ENCODE peak calls at places on chromosomes 2 and 18, in eight cellular contexts. One of them, this sample, is unnamed.

GRCh38 chr2:171703574-171704347 is 16.5 kb downstream of the DYNC1I2 start:
- DNase-seq in germinal center: peak
- DNase-seq in CD4-positive, alpha-beta T cell: no peak
- DNase-seq in left ventricle myocardium superior: no peak
- DNase-seq in activated naive CD4-positive, alpha-beta T cell: no peak
- DNase-seq in transverse colon: no peak
- DNase-seq in endothelial cell: no peak
- DNase-seq in neural crest cell: no peak
- DNase-seq in this sample: peak

GRCh38 chr2:211390506-211390905 is 834.1 kb downstream of the CPS1 start:
- DNase-seq in left ventricle myocardium superior: no peak
- DNase-seq in germinal center: no peak
- DNase-seq in transverse colon: no peak
- DNase-seq in neural crest cell: no peak
- DNase-seq in activated naive CD4-positive, alpha-beta T cell: no peak
- DNase-seq in endothelial cell: no peak
- DNase-seq in CD4-positive, alpha-beta T cell: no peak
- DNase-seq in this sample: no peak

GRCh38 chr2:105405291-105405690 is 6.4 kb upstream of the FHL2 start:
- DNase-seq in transverse colon: no peak
- DNase-seq in neural crest cell: no peak
- DNase-seq in endothelial cell: no peak
- DNase-seq in left ventricle myocardium superior: no peak
- DNase-seq in germinal center: no peak
- DNase-seq in CD4-positive, alpha-beta T cell: no peak
- DNase-seq in activated naive CD4-positive, alpha-beta T cell: no peak
- DNase-seq in this sample: no peak

GRCh38 chr18:53458944-53459580 is 765.4 kb downstream of the MBD2 start:
- DNase-seq in germinal center: no peak
- DNase-seq in endothelial cell: peak
- DNase-seq in transverse colon: no peak
- DNase-seq in left ventricle myocardium superior: peak
- DNase-seq in activated naive CD4-positive, alpha-beta T cell: no peak
- DNase-seq in neural crest cell: peak
- DNase-seq in CD4-positive, alpha-beta T cell: no peak
- DNase-seq in this sample: no peak

GRCh38 chr2:172864182-172864581 is 128.5 kb downstream of the RAPGEF4 start:
- DNase-seq in germinal center: peak
- DNase-seq in CD4-positive, alpha-beta T cell: peak
- DNase-seq in activated naive CD4-positive, alpha-beta T cell: peak
- DNase-seq in left ventricle myocardium superior: peak
- DNase-seq in transverse colon: peak
- DNase-seq in neural crest cell: peak
- DNase-seq in endothelial cell: peak
- DNase-seq in this sample: no peak

GRCh38 chr2:9790702-9791225 is 52.5 kb upstream of the TAF1B start:
- DNase-seq in transverse colon: no peak
- DNase-seq in endothelial cell: no peak
- DNase-seq in germinal center: no peak
- DNase-seq in CD4-positive, alpha-beta T cell: no peak
- DNase-seq in neural crest cell: no peak
- DNase-seq in activated naive CD4-positive, alpha-beta T cell: no peak
- DNase-seq in left ventricle myocardium superior: no peak
- DNase-seq in this sample: no peak

GRCh38 chr2:231541605-231542509 is 11.6 kb upstream of the NMUR1 start:
- DNase-seq in activated naive CD4-positive, alpha-beta T cell: no peak
- DNase-seq in endothelial cell: peak
- DNase-seq in transverse colon: no peak
- DNase-seq in left ventricle myocardium superior: peak
- DNase-seq in germinal center: peak
- DNase-seq in neural crest cell: no peak
- DNase-seq in CD4-positive, alpha-beta T cell: no peak
- DNase-seq in this sample: no peak

GRCh38 chr2:106098081-106098480 is 96.0 kb downstream of the UXS1 start:
- DNase-seq in germinal center: no peak
- DNase-seq in neural crest cell: no peak
- DNase-seq in endothelial cell: peak
- DNase-seq in activated naive CD4-positive, alpha-beta T cell: no peak
- DNase-seq in transverse colon: no peak
- DNase-seq in left ventricle myocardium superior: no peak
- DNase-seq in CD4-positive, alpha-beta T cell: no peak
- DNase-seq in this sample: no peak